ENCODE peak calls at places on chromosomes 13 and 19, in nine cellular contexts. G is transverse colon, P is tibial artery, R is AG04449, Z is astrocyte of the spinal cord, B is right atrium auricular region, N is SK-N-SH, M is cardiac muscle cell, I is GM12865. E is an unnamed sample.

GRCh38 chr19:3178377-3178972 is at the start of gene S1PR4:
- DNase-seq in G (peak; percentile 33), P (no peak), R (no peak), Z (no peak), B (no peak), N (no peak), M (no peak), I (peak; percentile 90), E (peak; percentile 81)

GRCh38 chr13:102873653-102874052 is 27.8 kb downstream of the ERCC5 start:
- DNase-seq in G (no peak), P (no peak), R (no peak), Z (peak; percentile 8), B (no peak), N (no peak), M (peak; percentile 26), I (peak; percentile 9), E (no peak)

GRCh38 chr13:49421391-49421790 is 22.5 kb downstream of the CAB39L start:
- DNase-seq in G (peak; percentile 12), P (no peak), R (no peak), Z (no peak), B (no peak), N (no peak), M (peak; percentile 27), I (peak; percentile 76), E (no peak)

GRCh38 chr13:75161804-75162203 is 320.2 kb downstream of the TBC1D4 start:
- DNase-seq in G (no peak), P (no peak), R (no peak), Z (no peak), B (no peak), N (no peak), M (no peak), I (no peak), E (no peak)

GRCh38 chr19:7842661-7843294 is 12.8 kb downstream of the EVI5L start:
- DNase-seq in G (no peak), P (no peak), R (no peak), Z (no peak), B (no peak), N (no peak), M (no peak), I (no peak), E (no peak)

GRCh38 chr19:16118489-16119033 is 6.9 kb downstream of the RAB8A start:
- DNase-seq in G (peak; percentile 76), P (peak; percentile 74), R (no peak), Z (no peak), B (no peak), N (no peak), M (no peak), I (peak; percentile 98), E (no peak)

GRCh38 chr13:35475131-35475959 is 1.1 kb downstream of the MAB21L1 start:
- DNase-seq in G (peak; percentile 8), P (peak; percentile 79), R (no peak), Z (peak; percentile 49), B (no peak), N (peak; percentile 32), M (peak; percentile 28), I (peak; percentile 44), E (no peak)

GRCh38 chr19:48812094-48812929 is 1.5 kb upstream of the BCAT2 start:
- DNase-seq in G (peak; percentile 93), P (peak; percentile 97), R (no peak), Z (peak; percentile 59), B (peak; percentile 91), N (peak; percentile 97), M (peak; percentile 88), I (peak; percentile 89), E (peak; percentile 88)

GRCh38 chr19:35894342-35894741 is 6.0 kb downstream of the NFKBID start:
- DNase-seq in G (no peak), P (no peak), R (no peak), Z (no peak), B (no peak), N (no peak), M (no peak), I (no peak), E (no peak)

GRCh38 chr19:9857920-9858746 is 23.0 kb downstream of the PIN1 start:
- DNase-seq in G (no peak), P (no peak), R (no peak), Z (no peak), B (no peak), N (no peak), M (no peak), I (peak; percentile 12), E (no peak)

GRCh38 chr19:35204799-35205732 is 23.5 kb downstream of the FAM187B start:
- DNase-seq in G (peak; percentile 58), P (no peak), R (no peak), Z (no peak), B (no peak), N (no peak), M (no peak), I (peak; percentile 90), E (no peak)

GRCh38 chr19:56097306-56097705 is 23.8 kb downstream of the ZNF787 start:
- DNase-seq in G (no peak), P (no peak), R (no peak), Z (no peak), B (no peak), N (no peak), M (no peak), I (no peak), E (no peak)

GRCh38 chr19:19040417-19040816 is 7.0 kb downstream of the ARMC6 start:
- DNase-seq in G (peak; percentile 35), P (peak; percentile 93), R (peak; percentile 57), Z (peak; percentile 71), B (peak; percentile 81), N (no peak), M (peak; percentile 96), I (no peak), E (no peak)

GRCh38 chr13:50909605-50910482 is at the start of gene RNASEH2B:
- DNase-seq in G (peak; percentile 73), P (peak; percentile 77), R (no peak), Z (peak; percentile 68), B (peak; percentile 70), N (peak; percentile 89), M (peak; percentile 79), I (peak; percentile 88), E (peak; percentile 87)
- TF ChIP-seq CTCF in G (no peak), P (no peak), R (no peak), Z (no peak), B (peak; percentile 33), N (no peak), M (no peak), I (no peak), E (no peak)

GRCh38 chr19:39670998-39671397 is 15.3 kb downstream of the LGALS16 start:
- DNase-seq in G (no peak), P (no peak), R (no peak), Z (no peak), B (no peak), N (no peak), M (no peak), I (no peak), E (no peak)
- TF ChIP-seq CTCF in G (no peak), P (no peak), R (no peak), Z (no peak), B (no peak), N (no peak), M (no peak), I (no peak), E (no peak)

GRCh38 chr19:17469092-17469370 is 1.3 kb upstream of the SLC27A1 start:
- DNase-seq in G (no peak), P (no peak), R (no peak), Z (no peak), B (no peak), N (no peak), M (no peak), I (no peak), E (no peak)

GRCh38 chr19:17469371-17470203 is 737 bp upstream of the SLC27A1 start:
- DNase-seq in G (peak; percentile 97), P (peak; percentile 99), R (peak; percentile 55), Z (peak; percentile 96), B (peak; percentile 96), N (peak; percentile 88), M (peak; percentile 98), I (peak; percentile 96), E (peak; percentile 95)

GRCh38 chr19:17471410-17472125 is 1.2 kb downstream of the SLC27A1 start:
- DNase-seq in G (no peak), P (no peak), R (no peak), Z (no peak), B (no peak), N (no peak), M (no peak), I (no peak), E (no peak)

GRCh38 chr19:17468302-17469091 is 1.8 kb upstream of the SLC27A1 start:
- DNase-seq in G (peak; percentile 38), P (peak; percentile 94), R (no peak), Z (no peak), B (peak; percentile 80), N (no peak), M (peak; percentile 40), I (no peak), E (no peak)

DNA sequence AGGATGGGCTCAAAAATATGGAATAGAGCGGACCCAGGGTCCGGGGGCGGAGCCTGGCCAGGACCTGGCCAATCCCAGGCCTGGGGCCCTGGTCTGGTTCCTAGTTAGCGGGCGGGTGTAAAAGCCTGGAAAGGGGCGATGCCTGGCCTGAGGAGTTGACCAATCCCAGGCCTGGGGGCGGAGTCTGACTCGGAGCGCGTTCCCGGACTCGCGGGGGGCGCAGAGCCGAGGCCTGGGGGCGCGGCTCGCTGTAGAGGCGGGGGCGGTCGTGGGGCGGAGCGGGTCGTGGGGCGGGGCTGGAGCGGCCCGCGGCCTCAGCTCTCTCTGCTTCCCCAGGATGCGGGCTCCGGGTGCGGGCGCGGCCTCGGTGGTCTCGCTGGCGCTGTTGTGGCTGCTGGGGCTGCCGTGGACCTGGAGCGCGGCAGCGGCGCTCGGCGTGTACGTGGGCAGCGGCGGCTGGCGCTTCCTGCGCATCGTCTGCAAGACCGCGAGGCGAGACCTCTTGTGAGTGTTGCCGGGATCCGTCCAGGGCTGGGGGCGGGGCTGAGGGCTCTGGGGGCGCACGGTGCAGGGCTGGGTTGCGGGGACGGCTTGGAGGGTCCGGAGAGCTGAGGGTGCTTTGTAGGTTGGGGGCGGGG is at the start of gene SLC27A1:
- DNase-seq in G (peak; percentile 98), P (peak; percentile 100), R (peak; percentile 87), Z (peak; percentile 100), B (peak; percentile 99), N (peak; percentile 96), M (peak; percentile 100), I (peak; percentile 97), E (peak; percentile 100)
- TF ChIP-seq CTCF in G (no peak), P (no peak), R (no peak), Z (no peak), B (no peak), N (no peak), M (no peak), I (no peak), E (no peak)

GRCh38 chr13:111566567-111566966 is 246.1 kb downstream of the TEX29 start:
- DNase-seq in G (no peak), P (no peak), R (no peak), Z (no peak), B (no peak), N (no peak), M (no peak), I (no peak), E (no peak)

GRCh38 chr13:111567637-111568036 is 247.2 kb downstream of the TEX29 start:
- DNase-seq in G (no peak), P (no peak), R (no peak), Z (no peak), B (no peak), N (no peak), M (no peak), I (no peak), E (no peak)

GRCh38 chr13:111564657-111565056 is 244.2 kb downstream of the TEX29 start:
- DNase-seq in G (no peak), P (no peak), R (no peak), Z (no peak), B (no peak), N (no peak), M (no peak), I (no peak), E (no peak)

GRCh38 chr13:111568290-111568689 is 247.8 kb downstream of the TEX29 start:
- DNase-seq in G (no peak), P (no peak), R (no peak), Z (no peak), B (no peak), N (no peak), M (no peak), I (no peak), E (no peak)

GRCh38 chr13:111565400-111565799 is 245.0 kb downstream of the TEX29 start:
- DNase-seq in G (no peak), P (no peak), R (no peak), Z (no peak), B (no peak), N (no peak), M (no peak), I (no peak), E (no peak)
- TF ChIP-seq CTCF in G (no peak), P (no peak), R (no peak), Z (no peak), B (no peak), N (no peak), M (no peak), I (no peak), E (no peak)

E was measured in osteocyte.